ENCODE peak calls at places on chromosomes 11 and 22, in eight cellular contexts. V, Q, G, Y, M, L, D and P are unnamed samples.

GRCh38 chr22:28955817-28956216 is 72.4 kb downstream of the ZNRF3 start:
- DNase-seq in Y (no peak), G (no peak), D (peak), M (no peak), V (no peak), Q (no peak), L (no peak), P (no peak)

GRCh38 chr11:46369458-46370152 is 11.9 kb upstream of the MDK start:
- DNase-seq in Y (peak), Q (no peak), V (peak), L (peak), M (no peak), G (peak), D (peak), P (peak)

GRCh38 chr11:116733959-116734517 is 38.7 kb downstream of the BUD13 start:
- DNase-seq in M (no peak), Y (no peak), V (no peak), D (peak), L (no peak), Q (no peak), G (no peak), P (no peak)

GRCh38 chr11:75233688-75234295 is 6.8 kb upstream of the TPBGL start:
- DNase-seq in L (peak), D (peak), Q (no peak), Y (peak), V (peak), G (no peak), M (no peak), P (peak)

GRCh38 chr11:61273151-61274078 is 21.7 kb downstream of the VWCE start:
- DNase-seq in Y (no peak), D (no peak), M (no peak), V (no peak), L (no peak), G (no peak), Q (no peak), P (no peak)

GRCh38 chr22:22156716-22157499 is 87.7 kb upstream of the VPREB1 start:
- DNase-seq in Y (peak), D (peak), V (peak), L (peak), G (no peak), M (no peak), Q (no peak), P (peak)

GRCh38 chr22:43482310-43482625 is 70.5 kb downstream of the MPPED1 start:
- DNase-seq in M (peak), G (no peak), L (no peak), D (no peak), Y (no peak), Q (no peak), V (no peak), P (no peak)

GRCh38 chr11:18171377-18172000 is 1.1 kb upstream of the MRGPRX4 start:
- DNase-seq in V (no peak), M (no peak), Q (no peak), L (peak), D (peak), G (no peak), Y (peak), P (peak)

GRCh38 chr11:91078221-91078620 is 855.4 kb upstream of the CHORDC1 start:
- DNase-seq in D (peak), V (no peak), G (no peak), Y (no peak), Q (no peak), M (no peak), L (no peak), P (no peak)

GRCh38 chr11:71447791-71448256 is 369 bp downstream of the DHCR7 start:
- DNase-seq in Q (no peak), G (no peak), Y (no peak), V (no peak), L (peak), D (peak), M (no peak), P (no peak)

GRCh38 chr22:29320546-29320945 is 5.0 kb upstream of the RASL10A start:
- DNase-seq in D (peak), M (no peak), Q (no peak), Y (no peak), V (no peak), G (no peak), L (no peak), P (no peak)

GRCh38 chr11:70508231-70508480 is 109.8 kb downstream of the CTTN start:
- DNase-seq in G (no peak), M (no peak), Y (no peak), Q (no peak), D (no peak), L (no peak), V (no peak), P (no peak)

GRCh38 chr22:40479887-40480538 is 109.6 kb downstream of the SGSM3 start:
- DNase-seq in V (peak), G (no peak), L (no peak), Q (no peak), M (no peak), D (peak), Y (no peak), P (no peak)

GRCh38 chr22:20807315-20807752 is 33.4 kb downstream of the SERPIND1 start:
- DNase-seq in D (peak), M (no peak), Y (peak), L (peak), V (peak), G (no peak), Q (no peak), P (peak)

GRCh38 chr11:94183251-94183885 is 54.7 kb downstream of the PANX1 start:
- DNase-seq in M (no peak), G (no peak), L (no peak), Y (no peak), V (no peak), Q (no peak), D (no peak), P (no peak)

GRCh38 chr11:47994417-47994816 is 14.1 kb downstream of the PTPRJ start:
- DNase-seq in Q (no peak), L (no peak), V (no peak), G (no peak), M (no peak), D (peak), Y (peak), P (no peak)

GRCh38 chr11:35433588-35433987 is 14.2 kb upstream of the SLC1A2 start:
- DNase-seq in D (no peak), G (no peak), M (no peak), Q (no peak), V (no peak), L (no peak), Y (no peak), P (no peak)
- TF ChIP-seq POLR2A in D (no peak), G (no peak), M (no peak), Q (no peak), V (no peak), L (no peak), Y (no peak), P (no peak)

DNA sequence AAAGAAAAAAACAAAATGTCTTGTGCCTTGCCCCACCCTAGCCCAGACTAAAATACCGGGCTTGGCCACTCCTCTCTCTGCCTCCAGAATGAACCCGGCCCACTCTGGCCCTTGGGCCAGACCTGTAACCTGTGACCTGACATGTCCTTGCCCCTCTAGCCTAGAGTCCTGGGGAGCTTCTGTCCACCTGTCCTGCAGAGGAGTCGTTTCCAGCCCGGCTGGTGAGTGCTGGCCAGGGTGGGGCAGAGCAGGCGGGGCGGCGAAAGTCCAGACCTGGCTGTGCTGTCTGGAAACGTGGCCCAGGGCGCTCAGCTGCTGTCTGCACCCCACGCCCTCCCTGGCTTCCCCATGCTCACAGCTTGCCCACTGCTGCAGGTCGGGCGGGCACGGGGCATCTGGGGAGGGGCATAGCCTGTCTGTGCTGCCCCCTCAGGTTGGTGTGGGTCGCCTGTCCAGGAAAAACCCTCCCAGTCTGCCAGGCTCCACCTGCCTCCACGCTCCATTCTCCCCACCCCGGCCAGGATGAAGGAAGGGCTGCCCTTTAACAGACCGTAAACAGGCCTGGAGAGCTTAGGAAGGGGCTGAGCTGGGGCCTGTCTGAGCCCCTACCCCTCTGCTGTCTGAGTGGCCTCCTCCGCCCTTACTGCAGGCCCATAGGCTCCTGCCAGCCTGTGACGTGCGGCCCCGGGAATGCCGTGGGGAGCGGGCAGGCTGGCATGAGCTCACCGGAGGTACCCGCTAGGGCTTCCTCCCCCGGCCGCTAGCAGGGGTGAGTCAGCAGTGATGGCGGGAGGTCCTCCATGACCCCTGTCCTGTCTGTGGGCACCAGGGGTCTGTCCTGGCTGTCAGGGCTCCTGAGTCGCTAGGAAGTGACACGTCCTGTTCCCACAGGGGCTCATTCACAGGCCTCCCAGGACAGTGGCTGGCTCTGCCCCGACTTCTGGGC is 1.9 kb downstream of the CD151 start:
- DNase-seq in D (no peak), L (no peak), M (no peak), V (peak), Q (no peak), Y (peak), G (peak), P (peak)
- TF ChIP-seq POLR2A in D (no peak), L (no peak), M (no peak), V (no peak), Q (no peak), Y (peak), G (no peak), P (peak)

GRCh38 chr11:62592989-62593421 is 1.7 kb upstream of the TUT1 start:
- DNase-seq in G (no peak), Q (no peak), D (no peak), L (no peak), Y (no peak), V (no peak), M (no peak), P (no peak)

GRCh38 chr11:62593434-62594044 is 2.2 kb upstream of the TUT1 start:
- DNase-seq in M (peak), V (peak), Q (no peak), L (peak), Y (peak), G (peak), D (peak), P (peak)

GRCh38 chr11:62592216-62592815 is 993 bp upstream of the TUT1 start:
- DNase-seq in L (no peak), V (no peak), Q (no peak), D (no peak), G (no peak), M (no peak), Y (no peak), P (no peak)

GRCh38 chr11:62588966-62589637 is 2.2 kb downstream of the TUT1 start:
- DNase-seq in D (peak), Q (no peak), L (no peak), V (no peak), M (no peak), Y (no peak), G (no peak), P (no peak)

DNA sequence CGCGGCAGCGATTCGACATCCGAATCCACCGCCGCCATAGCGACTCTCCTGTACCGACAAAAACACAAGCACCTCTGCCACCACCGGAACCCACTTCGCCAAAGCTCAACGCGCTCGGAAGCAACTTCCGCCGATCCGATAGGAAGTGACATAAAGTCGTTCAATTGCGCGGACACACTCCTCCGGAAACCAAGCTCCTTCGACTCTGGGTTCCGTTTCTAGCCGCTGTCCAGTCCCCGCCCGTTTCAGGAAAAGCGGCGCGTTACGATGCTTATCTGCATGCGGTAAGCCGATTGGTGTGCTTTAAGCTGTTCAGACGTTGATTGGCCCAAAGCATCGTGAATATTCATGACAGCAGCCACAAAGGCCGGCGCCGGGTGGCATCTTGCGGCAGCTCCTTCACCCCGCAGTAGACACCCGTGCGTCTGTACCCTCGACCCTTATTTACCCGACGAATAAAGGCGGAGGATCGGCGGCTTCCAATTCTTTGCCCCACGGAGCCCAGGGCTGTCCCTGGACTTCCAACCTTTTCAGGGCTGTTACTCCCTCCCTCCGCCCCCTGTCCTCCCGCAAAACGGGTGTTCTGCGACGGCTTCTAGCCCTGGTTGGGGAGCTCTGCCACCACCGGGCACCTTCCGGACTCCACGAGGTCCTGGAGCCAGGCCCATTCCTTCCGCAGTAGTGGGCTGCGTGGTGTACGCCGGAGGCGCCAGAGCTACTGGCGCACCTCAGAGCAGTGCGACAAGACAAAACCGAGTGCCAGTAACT is at the start of gene TUT1:
- DNase-seq in L (peak), V (peak), Y (peak), Q (peak), G (peak), D (peak), M (peak), P (peak)
- TF ChIP-seq POLR2A in L (peak), V (peak), Y (peak), Q (no peak), G (peak), D (peak), M (peak), P (peak)

GRCh38 chr11:64275031-64275800 is 9.2 kb downstream of the BAD start:
- DNase-seq in D (no peak), G (no peak), L (no peak), V (no peak), Y (no peak), Q (no peak), M (no peak), P (no peak)

GRCh38 chr11:64268687-64269379 is 15.6 kb downstream of the BAD start:
- DNase-seq in M (peak), G (peak), L (peak), Y (peak), Q (no peak), D (peak), V (peak), P (no peak)

GRCh38 chr11:64269380-64270234 is 14.9 kb downstream of the BAD start:
- DNase-seq in G (peak), D (peak), V (peak), Q (peak), L (peak), M (peak), Y (peak), P (peak)

GRCh38 chr11:64268028-64268686 is 16.3 kb downstream of the BAD start:
- DNase-seq in Y (no peak), L (no peak), D (no peak), M (no peak), G (no peak), Q (no peak), V (no peak), P (no peak)

GRCh38 chr11:64271339-64272132 is 12.9 kb downstream of the BAD start:
- DNase-seq in M (peak), Y (peak), L (peak), D (peak), V (peak), Q (peak), G (peak), P (no peak)
- TF ChIP-seq POLR2A in M (peak), Y (peak), L (peak), D (no peak), V (peak), Q (no peak), G (no peak), P (no peak)

GRCh38 chr11:86955111-86955673 is at the start of gene FZD4:
- DNase-seq in Y (peak), V (peak), G (peak), M (peak), D (peak), L (peak), Q (no peak), P (peak)

GRCh38 chr11:86952933-86953637 is 2.1 kb downstream of the FZD4 start:
- DNase-seq in M (no peak), G (no peak), Y (no peak), Q (no peak), L (no peak), V (peak), D (no peak), P (no peak)

GRCh38 chr11:86958259-86958658 is 3.1 kb upstream of the FZD4 start:
- DNase-seq in L (no peak), M (no peak), G (no peak), D (no peak), Y (no peak), Q (no peak), V (no peak), P (no peak)

GRCh38 chr11:86954288-86955110 is 696 bp downstream of the FZD4 start:
- DNase-seq in V (no peak), G (peak), Y (peak), D (peak), M (peak), Q (no peak), L (peak), P (no peak)

GRCh38 chr11:86955674-86956522 is 703 bp upstream of the FZD4 start:
- DNase-seq in M (peak), G (peak), V (peak), Y (peak), D (peak), L (peak), Q (no peak), P (peak)
- TF ChIP-seq POLR2A in M (peak), G (no peak), V (no peak), Y (no peak), D (no peak), L (peak), Q (no peak), P (no peak)

GRCh38 chr11:78834886-78835285 is 260.2 kb upstream of the NARS2 start:
- DNase-seq in V (no peak), L (no peak), G (no peak), Q (no peak), M (no peak), D (no peak), Y (no peak), P (no peak)
- TF ChIP-seq POLR2A in V (no peak), L (no peak), G (no peak), Q (no peak), M (no peak), D (no peak), Y (no peak), P (no peak)

GRCh38 chr22:38698407-38699094 is 2.2 kb downstream of the JOSD1 start:
- DNase-seq in V (no peak), Y (no peak), L (no peak), D (no peak), G (no peak), Q (no peak), M (no peak), P (no peak)

GRCh38 chr22:38697055-38697980 is 3.4 kb downstream of the JOSD1 start:
- DNase-seq in G (no peak), M (no peak), L (no peak), V (peak), Q (no peak), Y (no peak), D (no peak), P (no peak)

GRCh38 chr22:38694049-38694448 is 6.7 kb downstream of the JOSD1 start:
- DNase-seq in Q (no peak), D (no peak), V (no peak), L (no peak), M (no peak), G (no peak), Y (no peak), P (no peak)

GRCh38 chr22:38696606-38697005 is 4.1 kb downstream of the JOSD1 start:
- DNase-seq in L (no peak), D (peak), Y (peak), Q (no peak), G (no peak), V (peak), M (no peak), P (peak)

DNA sequence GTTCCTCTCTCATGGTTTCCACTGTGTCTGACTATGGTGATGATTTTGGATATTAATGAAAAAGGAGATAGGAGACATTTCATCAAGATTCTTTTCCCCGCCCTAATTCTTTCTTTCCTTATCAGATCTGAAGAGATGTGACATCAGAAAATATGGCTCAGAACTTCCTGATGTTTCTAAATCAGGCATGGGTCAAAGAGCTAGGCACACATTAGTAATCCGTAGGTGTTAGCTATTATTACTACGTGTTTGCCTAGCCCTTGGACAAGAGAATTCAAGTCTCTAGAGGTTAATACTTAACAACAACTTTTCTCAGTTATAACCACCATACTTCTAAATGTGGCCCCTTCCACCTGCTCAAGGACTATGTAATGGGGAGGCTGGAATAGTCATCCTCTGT is 5.8 kb downstream of the JOSD1 start:
- DNase-seq in D (no peak), L (no peak), G (no peak), Q (no peak), Y (peak), M (no peak), V (no peak), P (no peak)
- TF ChIP-seq POLR2A in D (no peak), L (no peak), G (no peak), Q (no peak), Y (no peak), M (no peak), V (no peak), P (no peak)

DNA sequence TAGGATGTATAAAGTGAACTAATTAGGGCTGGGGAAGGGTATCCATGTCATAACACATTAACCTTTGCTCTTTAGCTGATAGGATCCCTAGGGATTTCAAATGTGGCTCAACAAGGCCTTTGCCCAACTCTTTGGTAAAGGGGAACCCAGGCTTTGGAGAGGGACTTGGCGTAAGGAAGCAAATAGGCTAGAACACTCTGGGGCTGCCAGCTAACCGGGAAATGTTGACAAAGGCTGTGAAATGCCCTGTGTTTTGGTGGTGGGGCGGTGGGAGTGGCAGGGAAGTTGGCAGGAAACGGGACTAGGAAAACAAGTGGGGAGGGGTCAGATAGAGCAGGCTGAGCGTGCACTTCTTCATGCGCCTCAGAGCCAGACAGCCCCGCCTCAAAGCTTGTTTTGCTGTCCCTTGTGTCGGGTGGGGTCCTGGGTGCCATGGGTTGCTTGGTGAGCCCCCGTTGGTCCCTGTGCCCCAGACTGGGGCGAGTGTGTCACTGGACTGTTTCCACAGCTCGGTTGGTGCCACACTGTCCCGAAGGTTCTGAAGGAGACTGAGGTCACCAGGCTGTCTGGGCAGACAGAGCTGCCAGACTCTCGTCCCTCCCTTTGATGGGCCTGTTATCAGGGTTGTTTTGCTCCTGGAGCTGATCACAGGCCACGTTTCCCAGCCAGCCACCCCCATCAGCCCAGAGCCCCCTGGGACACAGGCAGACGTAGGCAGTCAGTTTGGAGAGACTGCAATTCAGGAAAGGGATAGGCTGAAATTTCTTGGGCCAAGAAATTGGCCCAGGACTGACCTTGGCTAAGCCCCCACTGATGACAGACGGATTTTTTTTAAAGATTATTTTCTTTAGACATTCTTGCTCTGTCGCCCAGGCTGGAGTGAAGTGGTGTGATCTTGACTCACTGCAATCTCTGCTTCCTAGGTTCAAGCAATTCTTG is 19.6 kb downstream of the KCTD21 start:
- DNase-seq in D (peak), V (peak), M (peak), G (peak), Y (no peak), L (no peak), Q (no peak), P (no peak)
- TF ChIP-seq POLR2A in D (no peak), V (no peak), M (no peak), G (no peak), Y (no peak), L (no peak), Q (no peak), P (no peak)

GRCh38 chr22:44486538-44486937 is 11.5 kb downstream of the RTL6 start:
- DNase-seq in D (no peak), Q (no peak), M (no peak), G (no peak), L (no peak), V (peak), Y (peak), P (peak)
- TF ChIP-seq POLR2A in D (no peak), Q (no peak), M (no peak), G (no peak), L (no peak), V (no peak), Y (no peak), P (no peak)